ENCODE peak calls at places on chromosomes 6 and 20, in five cellular contexts. One of them, this sample, is unnamed.

GRCh38 chr6:924661-925060 is 231.7 kb upstream of the EXOC2 start:
- DNase-seq in CD8-positive, alpha-beta T cell: no peak
- DNase-seq in natural killer cell: no peak
- DNase-seq in astrocyte of the spinal cord: no peak
- DNase-seq in fibroblast of lung: no peak
- DNase-seq in this sample: no peak

GRCh38 chr6:13273931-13274706 is 54.2 kb downstream of the TBC1D7 start:
- DNase-seq in CD8-positive, alpha-beta T cell: peak; percentile 8
- DNase-seq in natural killer cell: peak; percentile 47
- DNase-seq in astrocyte of the spinal cord: no peak
- DNase-seq in fibroblast of lung: no peak
- DNase-seq in this sample: no peak

GRCh38 chr20:1122388-1123315 is 4.2 kb downstream of the PSMF1 start:
- DNase-seq in CD8-positive, alpha-beta T cell: no peak
- DNase-seq in natural killer cell: no peak
- DNase-seq in astrocyte of the spinal cord: peak; percentile 48
- DNase-seq in fibroblast of lung: peak; percentile 31
- DNase-seq in this sample: no peak

GRCh38 chr6:42787018-42787611 is 5.3 kb downstream of the BICRAL start:
- DNase-seq in CD8-positive, alpha-beta T cell: no peak
- DNase-seq in natural killer cell: no peak
- DNase-seq in astrocyte of the spinal cord: no peak
- DNase-seq in fibroblast of lung: no peak
- DNase-seq in this sample: no peak

GRCh38 chr20:62365814-62366369 is 1.2 kb downstream of the LAMA5 start:
- DNase-seq in CD8-positive, alpha-beta T cell: no peak
- DNase-seq in natural killer cell: no peak
- DNase-seq in astrocyte of the spinal cord: no peak
- DNase-seq in fibroblast of lung: no peak
- DNase-seq in this sample: no peak

GRCh38 chr6:42520786-42521607 is 42.8 kb upstream of the UBR2 start:
- DNase-seq in CD8-positive, alpha-beta T cell: no peak
- DNase-seq in natural killer cell: no peak
- DNase-seq in astrocyte of the spinal cord: peak; percentile 67
- DNase-seq in fibroblast of lung: peak; percentile 91
- DNase-seq in this sample: no peak

GRCh38 chr6:75991941-75992340 is 80.5 kb downstream of the IMPG1 start:
- DNase-seq in CD8-positive, alpha-beta T cell: no peak
- DNase-seq in natural killer cell: no peak
- DNase-seq in astrocyte of the spinal cord: no peak
- DNase-seq in fibroblast of lung: no peak
- DNase-seq in this sample: no peak

GRCh38 chr6:46626228-46626909 is 26.2 kb downstream of the CYP39A1 start:
- DNase-seq in CD8-positive, alpha-beta T cell: no peak
- DNase-seq in natural killer cell: no peak
- DNase-seq in astrocyte of the spinal cord: peak; percentile 56
- DNase-seq in fibroblast of lung: no peak
- DNase-seq in this sample: no peak

GRCh38 chr6:24492475-24492874 is 2.3 kb upstream of the ALDH5A1 start:
- DNase-seq in CD8-positive, alpha-beta T cell: no peak
- DNase-seq in natural killer cell: no peak
- DNase-seq in astrocyte of the spinal cord: no peak
- DNase-seq in fibroblast of lung: peak; percentile 16
- DNase-seq in this sample: no peak
- TF ChIP-seq CTCF in CD8-positive, alpha-beta T cell: no peak
- TF ChIP-seq CTCF in natural killer cell: no peak
- TF ChIP-seq CTCF in astrocyte of the spinal cord: peak; percentile 51
- TF ChIP-seq CTCF in fibroblast of lung: peak; percentile 40
- TF ChIP-seq CTCF in this sample: peak; percentile 60

GRCh38 chr6:21739241-21739640 is 145.7 kb downstream of the SOX4 start:
- DNase-seq in CD8-positive, alpha-beta T cell: no peak
- DNase-seq in natural killer cell: no peak
- DNase-seq in astrocyte of the spinal cord: no peak
- DNase-seq in fibroblast of lung: no peak
- DNase-seq in this sample: no peak
- TF ChIP-seq CTCF in CD8-positive, alpha-beta T cell: no peak
- TF ChIP-seq CTCF in natural killer cell: no peak
- TF ChIP-seq CTCF in astrocyte of the spinal cord: no peak
- TF ChIP-seq CTCF in fibroblast of lung: no peak
- TF ChIP-seq CTCF in this sample: no peak

DNA sequence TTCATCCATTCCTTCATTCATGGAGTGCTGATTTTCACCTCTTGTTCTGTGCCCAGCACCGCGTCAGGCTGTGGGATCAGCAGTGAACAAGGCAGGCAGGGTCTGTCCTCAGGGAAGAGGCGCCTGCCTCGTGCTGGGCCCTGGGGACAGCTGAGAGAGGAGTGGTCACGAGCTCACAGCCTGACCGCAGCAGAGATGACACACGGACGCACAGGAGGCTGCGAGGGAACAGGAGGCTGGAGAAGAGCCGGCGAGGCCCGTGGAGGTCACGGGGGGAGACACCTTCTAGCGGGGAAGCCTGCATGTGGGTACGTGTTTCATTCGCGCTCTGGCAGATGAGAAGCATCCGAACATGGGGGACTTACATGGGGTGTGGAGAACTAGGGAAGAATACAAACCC is 27.5 kb downstream of the PXDC1 start:
- DNase-seq in CD8-positive, alpha-beta T cell: no peak
- DNase-seq in natural killer cell: no peak
- DNase-seq in astrocyte of the spinal cord: no peak
- DNase-seq in fibroblast of lung: no peak
- DNase-seq in this sample: no peak
- TF ChIP-seq CTCF in CD8-positive, alpha-beta T cell: no peak
- TF ChIP-seq CTCF in natural killer cell: no peak
- TF ChIP-seq CTCF in astrocyte of the spinal cord: no peak
- TF ChIP-seq CTCF in fibroblast of lung: no peak
- TF ChIP-seq CTCF in this sample: no peak

DNA sequence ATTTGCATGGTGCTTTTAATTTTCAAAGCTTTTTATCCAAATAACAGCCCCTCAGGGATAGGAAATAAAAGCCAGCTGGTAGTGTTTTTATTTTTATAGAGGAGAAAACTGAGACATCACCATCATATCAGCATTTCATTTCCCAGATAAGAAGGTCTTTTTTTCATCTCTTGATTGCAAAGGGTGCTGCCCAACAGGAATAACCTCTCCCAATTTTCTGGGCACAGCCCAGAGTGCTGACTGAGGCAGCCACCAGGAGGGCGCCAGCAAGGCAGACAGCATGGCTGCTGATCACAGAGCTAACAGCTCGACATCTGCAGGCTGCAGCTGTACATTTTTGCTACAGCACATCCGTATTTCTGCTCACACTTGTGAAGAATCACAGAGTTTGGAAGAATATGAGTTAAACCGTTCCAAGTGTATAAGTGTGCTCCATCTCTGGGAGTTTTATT is 85.7 kb upstream of the C20orf144 start:
- DNase-seq in CD8-positive, alpha-beta T cell: no peak
- DNase-seq in natural killer cell: no peak
- DNase-seq in astrocyte of the spinal cord: no peak
- DNase-seq in fibroblast of lung: no peak
- DNase-seq in this sample: no peak
- TF ChIP-seq CTCF in CD8-positive, alpha-beta T cell: no peak
- TF ChIP-seq CTCF in natural killer cell: no peak
- TF ChIP-seq CTCF in astrocyte of the spinal cord: no peak
- TF ChIP-seq CTCF in fibroblast of lung: peak; percentile 16
- TF ChIP-seq CTCF in this sample: no peak

This sample was measured in type B pancreatic cell.